ENCODE peak calls at places on chromosome 9, in eight cellular contexts. Y is activated CD8-positive, alpha-beta memory T cell treated with anti-CD3 and anti-CD28 coated beads, Interleukin-2, amount 50 U/mL, for 48 hours; A is pancreas; D is hepatocyte; I is GM23338; K is GM03348; V is HEK293T; R is AG10803. C is an unnamed sample.

GRCh38 chr9:109302606-109303005 is 18.3 kb downstream of the EPB41L4B start:
- DNase-seq in A (no peak), I (no peak), V (no peak), D (no peak), R (no peak), K (no peak), Y (no peak), C (no peak)

GRCh38 chr9:34651286-34651685 is 699 bp upstream of the IL11RA start:
- DNase-seq in R (peak; percentile 36), I (no peak), K (peak; percentile 50), D (peak; percentile 48), V (no peak), A (no peak), Y (no peak), C (no peak)

GRCh38 chr9:136700959-136701664 is 11.3 kb upstream of the DIPK1B start:
- DNase-seq in R (no peak), Y (peak; percentile 84), K (no peak), I (no peak), A (no peak), D (no peak), V (no peak), C (no peak)

GRCh38 chr9:20188616-20189212 is 399.9 kb upstream of the SLC24A2 start:
- DNase-seq in A (no peak), D (no peak), R (no peak), I (no peak), V (no peak), K (no peak), Y (no peak), C (no peak)

GRCh38 chr9:112846528-112847488 is 43.9 kb downstream of the SLC46A2 start:
- DNase-seq in A (no peak), I (peak; percentile 60), Y (no peak), R (peak; percentile 65), D (no peak), V (no peak), K (peak; percentile 75), C (no peak)

GRCh38 chr9:94700445-94700844 is 26.1 kb upstream of the AOPEP start:
- DNase-seq in D (no peak), A (no peak), V (no peak), I (no peak), Y (no peak), K (no peak), R (no peak), C (no peak)

GRCh38 chr9:110278080-110278707 is 21.9 kb upstream of the TXN start:
- DNase-seq in A (no peak), D (no peak), Y (no peak), V (no peak), K (peak; percentile 21), I (no peak), R (no peak), C (no peak)

GRCh38 chr9:120918931-120919638 is 7.5 kb downstream of the TRAF1 start:
- DNase-seq in V (no peak), I (no peak), K (no peak), R (no peak), Y (peak; percentile 52), A (no peak), D (no peak), C (no peak)

GRCh38 chr9:133008406-133008805 is 22.4 kb upstream of the GTF3C5 start:
- DNase-seq in V (no peak), A (no peak), Y (no peak), R (no peak), D (peak; percentile 2), I (no peak), K (no peak), C (no peak)

GRCh38 chr9:134486127-134486995 is 155.2 kb upstream of the COL5A1 start:
- DNase-seq in Y (no peak), R (no peak), K (no peak), A (no peak), I (no peak), D (no peak), V (no peak), C (peak; percentile 1)

GRCh38 chr9:72925891-72926290 is 27.0 kb downstream of the ALDH1A1 start:
- DNase-seq in V (no peak), K (no peak), A (no peak), D (no peak), I (no peak), R (no peak), Y (no peak), C (no peak)

GRCh38 chr9:129289883-129290282 is 111.8 kb upstream of the IER5L start:
- DNase-seq in Y (no peak), I (no peak), R (no peak), K (no peak), D (no peak), V (no peak), A (no peak), C (no peak)

GRCh38 chr9:17509151-17509550 is 69.7 kb upstream of the SH3GL2 start:
- DNase-seq in K (no peak), Y (no peak), R (no peak), V (no peak), I (no peak), A (no peak), D (no peak), C (no peak)

GRCh38 chr9:136803551-136804508 is 3.9 kb upstream of the RABL6 start:
- DNase-seq in R (no peak), A (peak; percentile 46), V (no peak), K (no peak), I (no peak), D (no peak), Y (no peak), C (no peak)

GRCh38 chr9:84974790-84975189 is 305.3 kb downstream of the NTRK2 start:
- DNase-seq in Y (no peak), I (no peak), D (no peak), A (no peak), V (no peak), K (no peak), R (no peak), C (no peak)

GRCh38 chr9:94900222-94901018 is 173.9 kb downstream of the AOPEP start:
- DNase-seq in D (peak; percentile 66), V (no peak), A (no peak), I (no peak), K (peak; percentile 72), Y (no peak), R (peak; percentile 99), C (no peak)